ENCODE peak calls at places on chromosome 21, in ten cellular contexts. W, R, T, U, G, N, I, Z, F and X are unnamed samples.

GRCh38 chr21:43188181-43188580 is 19.4 kb downstream of the CRYAA start:
- DNase-seq in W (no peak), R (no peak), T (no peak), U (no peak), G (no peak), N (no peak), I (peak; percentile 1), Z (no peak), F (no peak), X (no peak)

GRCh38 chr21:45549670-45550463 is 7.6 kb upstream of the SLC19A1 start:
- DNase-seq in W (no peak), R (no peak), T (no peak), U (no peak), G (no peak), N (no peak), I (no peak), Z (no peak), F (no peak), X (no peak)

GRCh38 chr21:34282223-34282622 is 81.6 kb upstream of the KCNE2 start:
- DNase-seq in W (no peak), R (no peak), T (peak; percentile 26), U (no peak), G (no peak), N (no peak), I (no peak), Z (no peak), F (no peak), X (peak; percentile 7)

GRCh38 chr21:31559368-31560119 is 99.9 kb upstream of the SOD1 start:
- DNase-seq in W (no peak), R (peak; percentile 93), T (peak; percentile 85), U (peak; percentile 55), G (peak; percentile 98), N (peak; percentile 87), I (peak; percentile 83), Z (peak; percentile 98), F (peak; percentile 12), X (peak; percentile 98)

GRCh38 chr21:37225440-37225839 is 41.7 kb downstream of the VPS26C start:
- DNase-seq in W (no peak), R (no peak), T (no peak), U (no peak), G (no peak), N (no peak), I (no peak), Z (no peak), F (no peak), X (no peak)

GRCh38 chr21:15010645-15011044 is 54.2 kb downstream of the NRIP1 start:
- DNase-seq in W (no peak), R (no peak), T (peak; percentile 63), U (no peak), G (no peak), N (no peak), I (no peak), Z (no peak), F (no peak), X (no peak)

GRCh38 chr21:38909929-38910328 is 104.2 kb downstream of the ETS2 start:
- DNase-seq in W (no peak), R (no peak), T (no peak), U (no peak), G (no peak), N (no peak), I (no peak), Z (no peak), F (no peak), X (no peak)

GRCh38 chr21:42461185-42461520 is 34.9 kb downstream of the RSPH1 start:
- DNase-seq in W (no peak), R (no peak), T (no peak), U (no peak), G (no peak), N (no peak), I (no peak), Z (no peak), F (no peak), X (peak; percentile 87)

GRCh38 chr21:39637971-39638628 is 25.4 kb downstream of the B3GALT5 start:
- DNase-seq in W (no peak), R (no peak), T (no peak), U (no peak), G (no peak), N (no peak), I (no peak), Z (no peak), F (no peak), X (peak; percentile 43)

GRCh38 chr21:32083175-32083574 is 195.7 kb downstream of the MIS18A start:
- DNase-seq in W (no peak), R (no peak), T (no peak), U (no peak), G (peak; percentile 89), N (no peak), I (no peak), Z (no peak), F (no peak), X (no peak)

GRCh38 chr21:28822882-28823335 is 169.8 kb downstream of the LTN1 start:
- DNase-seq in W (peak; percentile 23), R (no peak), T (peak; percentile 74), U (peak; percentile 65), G (no peak), N (no peak), I (no peak), Z (no peak), F (peak; percentile 67), X (no peak)

GRCh38 chr21:26572668-26573381 is at the start of gene CYYR1:
- DNase-seq in W (no peak), R (no peak), T (peak; percentile 15), U (peak; percentile 5), G (peak; percentile 70), N (peak; percentile 30), I (no peak), Z (peak; percentile 70), F (no peak), X (no peak)

GRCh38 chr21:32532636-32533035 is 52.7 kb downstream of the TCP10L start:
- DNase-seq in W (no peak), R (no peak), T (no peak), U (no peak), G (no peak), N (no peak), I (no peak), Z (no peak), F (no peak), X (no peak)

GRCh38 chr21:40422851-40423635 is 423.9 kb downstream of the DSCAM start:
- DNase-seq in W (no peak), R (no peak), T (no peak), U (no peak), G (no peak), N (no peak), I (no peak), Z (no peak), F (no peak), X (no peak)

GRCh38 chr21:42997053-42997452 is 22.7 kb downstream of the PKNOX1 start:
- DNase-seq in W (no peak), R (no peak), T (peak; percentile 94), U (peak; percentile 94), G (no peak), N (peak; percentile 61), I (no peak), Z (no peak), F (peak; percentile 90), X (no peak)

GRCh38 chr21:17819114-17819877 is at the start of gene C21orf91:
- DNase-seq in W (peak; percentile 81), R (peak; percentile 86), T (peak; percentile 88), U (peak; percentile 90), G (peak; percentile 86), N (peak; percentile 91), I (peak; percentile 72), Z (peak; percentile 87), F (peak; percentile 56), X (peak; percentile 89)

GRCh38 chr21:28439852-28440251 is 552.8 kb downstream of the LTN1 start:
- DNase-seq in W (no peak), R (no peak), T (no peak), U (peak; percentile 91), G (no peak), N (no peak), I (no peak), Z (no peak), F (no peak), X (no peak)

GRCh38 chr21:45470087-45470515 is 65.1 kb downstream of the COL18A1 start:
- DNase-seq in W (no peak), R (no peak), T (peak; percentile 37), U (peak; percentile 52), G (no peak), N (no peak), I (no peak), Z (no peak), F (peak; percentile 66), X (no peak)

GRCh38 chr21:26199471-26199870 is 28.9 kb upstream of the APP start:
- DNase-seq in W (no peak), R (no peak), T (peak; percentile 73), U (peak; percentile 92), G (no peak), N (no peak), I (no peak), Z (no peak), F (no peak), X (no peak)

GRCh38 chr21:37869661-37870060 is 46.6 kb downstream of the KCNJ6 start:
- DNase-seq in W (no peak), R (no peak), T (no peak), U (no peak), G (no peak), N (no peak), I (no peak), Z (no peak), F (no peak), X (no peak)

GRCh38 chr21:44709426-44710293 is 1.7 kb downstream of the TSPEAR start:
- DNase-seq in W (no peak), R (peak; percentile 31), T (peak; percentile 10), U (no peak), G (peak; percentile 92), N (no peak), I (peak; percentile 11), Z (peak; percentile 66), F (no peak), X (peak; percentile 77)

GRCh38 chr21:45270306-45270821 is 17.3 kb downstream of the POFUT2 start:
- DNase-seq in W (no peak), R (no peak), T (no peak), U (peak; percentile 7), G (no peak), N (no peak), I (peak; percentile 3), Z (no peak), F (no peak), X (peak; percentile 42)

GRCh38 chr21:14479387-14479786 is 66.7 kb downstream of the SAMSN1 start:
- DNase-seq in W (no peak), R (no peak), T (no peak), U (no peak), G (no peak), N (no peak), I (no peak), Z (no peak), F (no peak), X (peak; percentile 7)

GRCh38 chr21:15243356-15243755 is 178.6 kb upstream of the NRIP1 start:
- DNase-seq in W (no peak), R (no peak), T (no peak), U (no peak), G (no peak), N (no peak), I (no peak), Z (no peak), F (no peak), X (no peak)

GRCh38 chr21:41304068-41304720 is 12.4 kb upstream of the FAM3B start:
- DNase-seq in W (no peak), R (no peak), T (no peak), U (no peak), G (no peak), N (no peak), I (no peak), Z (no peak), F (no peak), X (no peak)

GRCh38 chr21:15249285-15249993 is 184.6 kb upstream of the NRIP1 start:
- DNase-seq in W (no peak), R (no peak), T (peak; percentile 4), U (no peak), G (no peak), N (no peak), I (no peak), Z (no peak), F (no peak), X (no peak)